ENCODE peak calls at places on chromosome 17, in nine cellular contexts. R is Panc1, N is ovary, B is right lobe of liver, K is tibial nerve, Q is mammary epithelial cell, P is fibroblast of the aortic adventitia, C is tibial artery, A is kidney epithelial cell. H is an unnamed sample.

GRCh38 chr17:50181601-50182345 is 16.0 kb downstream of the SGCA start:
- DNase-seq in R (no peak), N (no peak), B (no peak), K (no peak), Q (peak), P (peak), C (no peak), A (no peak), H (peak)

GRCh38 chr17:67974598-67975066 is 21.6 kb downstream of the C17orf58 start:
- DNase-seq in R (no peak), N (no peak), B (no peak), K (no peak), Q (no peak), P (no peak), C (no peak), A (no peak), H (no peak)

GRCh38 chr17:64133546-64134215 is 3.7 kb upstream of the ERN1 start:
- DNase-seq in R (peak), N (no peak), B (no peak), K (no peak), Q (peak), P (peak), C (no peak), A (no peak), H (peak)

GRCh38 chr17:80647746-80648145 is 103.1 kb downstream of the RPTOR start:
- DNase-seq in R (no peak), N (no peak), B (no peak), K (no peak), Q (peak), P (peak), C (no peak), A (peak), H (peak)

GRCh38 chr17:49835472-49835871 is 12.4 kb downstream of the TAC4 start:
- DNase-seq in R (no peak), N (peak), B (no peak), K (no peak), Q (no peak), P (no peak), C (no peak), A (no peak), H (no peak)

GRCh38 chr17:41413982-41414381 is 10.4 kb downstream of the KRT37 start:
- DNase-seq in R (no peak), N (no peak), B (no peak), K (no peak), Q (no peak), P (no peak), C (no peak), A (no peak), H (no peak)

GRCh38 chr17:55731586-55732250 is 9.1 kb upstream of the TMEM100 start:
- DNase-seq in R (no peak), N (peak), B (peak), K (peak), Q (no peak), P (peak), C (peak), A (no peak), H (peak)

GRCh38 chr17:81477173-81477572 is 35.4 kb downstream of the ACTG1 start:
- DNase-seq in R (no peak), N (no peak), B (no peak), K (no peak), Q (no peak), P (no peak), C (no peak), A (no peak), H (no peak)

GRCh38 chr17:18965530-18966236 is 13.7 kb downstream of the SLC5A10 start:
- DNase-seq in R (no peak), N (no peak), B (peak), K (no peak), Q (no peak), P (no peak), C (no peak), A (no peak), H (no peak)

GRCh38 chr17:12619444-12620199 is 46.1 kb upstream of the MYOCD start:
- DNase-seq in R (no peak), N (peak), B (no peak), K (no peak), Q (no peak), P (peak), C (no peak), A (no peak), H (peak)

GRCh38 chr17:7883781-7884386 is 4.7 kb upstream of the CHD3 start:
- DNase-seq in R (no peak), N (no peak), B (no peak), K (no peak), Q (no peak), P (peak), C (no peak), A (no peak), H (peak)

GRCh38 chr17:4156750-4157381 is 13.9 kb downstream of the CYB5D2 start:
- DNase-seq in R (no peak), N (no peak), B (no peak), K (no peak), Q (no peak), P (no peak), C (no peak), A (no peak), H (no peak)

GRCh38 chr17:30920683-30921543 is 832 bp upstream of the ADAP2 start:
- DNase-seq in R (no peak), N (no peak), B (no peak), K (no peak), Q (no peak), P (no peak), C (no peak), A (no peak), H (no peak)

GRCh38 chr17:80125656-80126448 is 21.1 kb downstream of the EIF4A3 start:
- DNase-seq in R (no peak), N (no peak), B (no peak), K (no peak), Q (no peak), P (peak), C (no peak), A (no peak), H (peak)

GRCh38 chr17:32289454-32289853 is 23.8 kb downstream of the RHBDL3 start:
- DNase-seq in R (no peak), N (no peak), B (no peak), K (no peak), Q (no peak), P (no peak), C (no peak), A (no peak), H (no peak)

GRCh38 chr17:67095803-67096202 is 51.4 kb downstream of the CACNG1 start:
- DNase-seq in R (no peak), N (no peak), B (no peak), K (no peak), Q (peak), P (peak), C (no peak), A (peak), H (peak)

GRCh38 chr17:18315498-18316360 is 636 bp downstream of the SMCR8 start:
- DNase-seq in R (no peak), N (peak), B (no peak), K (no peak), Q (peak), P (no peak), C (no peak), A (no peak), H (no peak)

GRCh38 chr17:9209781-9210370 is 188.6 kb downstream of the NTN1 start:
- DNase-seq in R (no peak), N (no peak), B (no peak), K (no peak), Q (no peak), P (no peak), C (no peak), A (no peak), H (no peak)

GRCh38 chr17:58643147-58643546 is 48.7 kb downstream of the TEX14 start:
- DNase-seq in R (no peak), N (no peak), B (no peak), K (no peak), Q (peak), P (peak), C (no peak), A (peak), H (peak)

GRCh38 chr17:40315206-40315605 is 6.2 kb downstream of the RARA start:
- DNase-seq in R (no peak), N (peak), B (no peak), K (no peak), Q (no peak), P (no peak), C (no peak), A (no peak), H (no peak)

GRCh38 chr17:48592592-48592991 is 987 bp downstream of the HOXB5 start:
- DNase-seq in R (no peak), N (no peak), B (no peak), K (no peak), Q (no peak), P (no peak), C (no peak), A (no peak), H (no peak)

GRCh38 chr17:48589831-48590602 is at the start of gene HOXB3:
- DNase-seq in R (no peak), N (no peak), B (no peak), K (no peak), Q (no peak), P (no peak), C (no peak), A (no peak), H (no peak)

GRCh38 chr17:48592097-48592496 is 1.5 kb downstream of the HOXB5 start:
- DNase-seq in R (no peak), N (no peak), B (no peak), K (no peak), Q (no peak), P (no peak), C (no peak), A (no peak), H (no peak)

GRCh38 chr17:48590603-48591161 is 641 bp upstream of the HOXB3 start:
- DNase-seq in R (no peak), N (no peak), B (no peak), K (no peak), Q (no peak), P (no peak), C (no peak), A (no peak), H (no peak)

DNA sequence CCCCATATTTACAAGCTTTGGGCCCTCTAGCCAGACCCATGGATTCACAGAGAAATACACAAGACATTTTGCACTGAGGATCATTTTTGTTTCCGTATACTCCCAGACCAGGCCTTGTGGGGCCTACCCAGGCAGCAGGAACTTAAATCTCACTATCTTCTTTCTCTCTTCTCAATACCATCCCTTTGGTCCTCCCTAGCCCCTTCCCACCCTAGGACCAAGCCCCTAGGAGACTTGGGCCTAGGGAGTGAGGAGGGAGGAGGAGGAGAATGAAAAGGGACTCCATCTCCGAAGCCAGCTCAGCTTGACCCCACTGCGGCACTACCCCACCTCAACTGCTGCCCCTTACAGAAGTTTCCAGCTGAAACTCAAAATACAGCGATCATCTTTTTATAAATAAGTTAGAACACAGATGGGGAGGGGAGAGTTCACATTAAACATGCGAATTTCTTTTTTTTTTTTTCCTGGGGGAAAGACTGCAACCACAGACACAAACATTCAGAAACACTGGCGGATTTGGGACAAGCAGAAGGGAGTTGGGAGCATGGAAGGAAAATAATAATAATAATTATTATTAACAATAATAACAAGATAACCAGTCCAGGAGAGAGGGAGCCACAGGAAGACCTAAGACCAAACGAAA is 1.5 kb upstream of the HOXB3 start:
- DNase-seq in R (no peak), N (no peak), B (no peak), K (no peak), Q (no peak), P (no peak), C (no peak), A (no peak), H (no peak)
- H3K4me3 ChIP-seq in R (peak), N (no peak), B (no peak), K (no peak), Q (no peak), P (no peak), C (no peak), A (peak), H (no peak)

GRCh38 chr17:60590075-60590474 is 9.9 kb upstream of the PPM1D start:
- DNase-seq in R (no peak), N (no peak), B (no peak), K (no peak), Q (no peak), P (no peak), C (no peak), A (no peak), H (no peak)

GRCh38 chr17:60585887-60586286 is 14.1 kb upstream of the PPM1D start:
- DNase-seq in R (no peak), N (no peak), B (no peak), K (no peak), Q (no peak), P (no peak), C (no peak), A (no peak), H (no peak)

GRCh38 chr17:60583008-60583407 is 17.0 kb upstream of the PPM1D start:
- DNase-seq in R (no peak), N (no peak), B (no peak), K (no peak), Q (no peak), P (no peak), C (no peak), A (no peak), H (no peak)

GRCh38 chr17:60586288-60586974 is 13.6 kb upstream of the PPM1D start:
- DNase-seq in R (no peak), N (no peak), B (no peak), K (no peak), Q (no peak), P (peak), C (no peak), A (no peak), H (peak)
- TF ChIP-seq CTCF in R (peak), N (no peak), B (peak), K (no peak), Q (peak), P (peak), C (no peak), A (peak), H (peak)

GRCh38 chr17:82839617-82840292 is at the start of gene ZNF750:
- DNase-seq in R (no peak), N (no peak), B (no peak), K (no peak), Q (peak), P (no peak), C (no peak), A (no peak), H (no peak)

GRCh38 chr17:82838386-82839063 is 1.3 kb downstream of the ZNF750 start:
- DNase-seq in R (no peak), N (no peak), B (peak), K (no peak), Q (peak), P (peak), C (no peak), A (no peak), H (peak)

GRCh38 chr17:82841921-82842596 is 2.2 kb upstream of the ZNF750 start:
- DNase-seq in R (no peak), N (no peak), B (no peak), K (no peak), Q (no peak), P (no peak), C (no peak), A (no peak), H (no peak)

GRCh38 chr17:82837586-82838320 is 2.1 kb downstream of the ZNF750 start:
- DNase-seq in R (no peak), N (no peak), B (no peak), K (no peak), Q (no peak), P (no peak), C (no peak), A (no peak), H (no peak)

DNA sequence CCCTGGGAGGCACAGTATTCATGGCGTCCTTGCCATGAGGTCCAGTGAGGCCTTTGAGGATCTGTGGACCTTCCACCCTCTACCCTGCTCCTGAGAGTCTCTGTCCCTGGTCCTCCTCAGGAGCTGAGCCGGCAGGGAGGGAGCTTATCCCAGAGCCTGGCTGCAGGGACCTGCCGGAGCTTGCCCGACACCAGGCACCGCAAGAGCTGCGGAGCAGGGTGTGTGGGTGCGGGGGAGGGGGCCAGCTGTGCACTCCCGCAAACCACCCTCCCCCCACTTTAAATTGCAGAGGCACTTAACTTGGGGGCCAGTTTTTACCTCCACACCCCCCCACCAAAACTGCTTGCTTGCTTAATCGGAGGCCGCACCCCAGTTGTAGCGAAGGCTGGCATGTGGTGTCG is 609 bp upstream of the ZNF750 start:
- DNase-seq in R (no peak), N (no peak), B (no peak), K (no peak), Q (peak), P (no peak), C (no peak), A (no peak), H (no peak)
- H3K4me3 ChIP-seq in R (no peak), N (no peak), B (no peak), K (no peak), Q (no peak), P (no peak), C (no peak), A (no peak), H (no peak)

DNA sequence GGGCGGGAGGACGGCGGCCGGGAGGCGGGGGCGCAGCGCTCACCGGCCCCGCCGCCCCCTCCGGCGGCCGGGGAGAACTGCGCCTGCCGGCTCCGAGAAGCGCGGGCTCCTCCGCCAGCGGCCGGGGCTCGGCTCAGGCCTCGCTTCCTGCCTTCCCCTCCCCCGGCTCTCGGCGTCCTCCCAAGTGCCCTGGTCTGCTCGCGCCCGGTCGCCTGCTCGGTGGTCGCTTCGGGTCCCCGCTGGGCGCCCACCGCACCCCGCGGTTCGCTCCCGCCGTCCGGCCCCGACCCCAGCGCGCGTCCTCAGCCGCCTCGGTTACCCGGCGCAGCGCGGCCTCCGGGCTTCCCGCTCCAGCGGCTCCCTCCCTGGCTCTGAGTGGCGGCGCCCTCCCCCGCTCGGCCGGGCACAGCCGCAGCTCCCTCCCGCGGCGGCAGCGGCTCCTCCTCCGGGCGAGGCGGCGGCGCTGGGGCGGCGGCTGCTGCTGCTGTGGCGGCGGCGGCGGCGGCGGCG is 294 bp downstream of the UBTF start:
- DNase-seq in R (no peak), N (peak), B (peak), K (peak), Q (peak), P (peak), C (peak), A (no peak), H (peak)
- TF ChIP-seq CTCF in R (peak), N (no peak), B (no peak), K (peak), Q (no peak), P (peak), C (peak), A (no peak), H (peak)

DNA sequence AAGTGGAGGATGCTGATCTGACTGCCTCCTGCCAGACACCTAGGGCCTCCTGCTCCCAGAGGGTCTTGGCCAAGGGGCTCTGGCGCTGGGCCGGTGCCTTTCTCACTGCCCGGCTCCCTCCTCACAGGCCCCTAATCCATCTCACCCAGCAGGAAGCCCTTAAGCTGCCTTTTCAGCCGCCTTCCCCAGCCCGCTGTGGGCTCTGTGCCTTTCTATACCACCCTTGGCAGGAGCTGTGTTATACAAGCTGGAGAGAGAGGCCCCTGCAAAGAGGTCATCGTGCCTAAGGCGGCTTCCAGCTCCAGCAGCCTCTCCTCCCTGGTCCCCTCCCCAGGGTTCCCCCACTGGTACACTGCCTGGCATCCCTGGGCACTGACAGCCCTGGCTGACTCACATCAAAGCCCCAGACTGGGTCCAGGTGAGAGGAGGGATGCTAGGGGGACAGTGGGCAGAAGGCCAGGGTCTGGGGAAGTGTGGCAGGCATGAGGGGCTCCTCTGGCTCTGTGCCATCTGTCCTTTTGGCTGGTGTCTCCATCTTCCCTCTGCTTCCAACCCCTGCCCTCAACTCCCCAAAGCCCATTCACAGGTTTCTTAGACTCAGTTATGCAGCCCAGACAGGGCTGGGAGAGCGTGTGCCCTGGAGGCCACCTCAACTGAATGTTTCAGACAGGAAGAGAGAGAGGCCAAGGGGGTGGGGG is 15.3 kb upstream of the FZD2 start:
- DNase-seq in R (no peak), N (no peak), B (no peak), K (no peak), Q (no peak), P (no peak), C (no peak), A (no peak), H (no peak)
- H3K4me3 ChIP-seq in R (no peak), N (no peak), B (no peak), K (no peak), Q (no peak), P (no peak), C (no peak), A (no peak), H (no peak)